ENCODE peak calls at places on chromosomes 16 and 17, in five cellular contexts. One of them, this sample, is unnamed.

GRCh38 chr16:57620316-57621231 is 7.9 kb upstream of the ADGRG1 start:
- DNase-seq in heart right ventricle: no peak
- DNase-seq in foreskin fibroblast: no peak
- DNase-seq in brain microvascular endothelial cell: no peak
- DNase-seq in fibroblast of mammary gland: no peak
- DNase-seq in this sample: no peak

GRCh38 chr17:76243826-76244679 is 3.8 kb upstream of the RNF157 start:
- DNase-seq in heart right ventricle: no peak
- DNase-seq in foreskin fibroblast: peak
- DNase-seq in brain microvascular endothelial cell: no peak
- DNase-seq in fibroblast of mammary gland: peak
- DNase-seq in this sample: no peak

GRCh38 chr16:48125888-48126287 is 29.9 kb downstream of the ABCC12 start:
- DNase-seq in heart right ventricle: no peak
- DNase-seq in foreskin fibroblast: no peak
- DNase-seq in brain microvascular endothelial cell: no peak
- DNase-seq in fibroblast of mammary gland: no peak
- DNase-seq in this sample: no peak

GRCh38 chr16:47888734-47889133 is 267.1 kb downstream of the ABCC12 start:
- DNase-seq in heart right ventricle: no peak
- DNase-seq in foreskin fibroblast: no peak
- DNase-seq in brain microvascular endothelial cell: no peak
- DNase-seq in fibroblast of mammary gland: no peak
- DNase-seq in this sample: no peak

GRCh38 chr16:72457243-72457925 is 285.4 kb upstream of the PMFBP1 start:
- DNase-seq in heart right ventricle: no peak
- DNase-seq in foreskin fibroblast: no peak
- DNase-seq in brain microvascular endothelial cell: no peak
- DNase-seq in fibroblast of mammary gland: no peak
- DNase-seq in this sample: no peak

GRCh38 chr17:17510456-17511292 is 14.5 kb upstream of the RASD1 start:
- DNase-seq in heart right ventricle: no peak
- DNase-seq in foreskin fibroblast: no peak
- DNase-seq in brain microvascular endothelial cell: no peak
- DNase-seq in fibroblast of mammary gland: no peak
- DNase-seq in this sample: no peak

GRCh38 chr16:10964891-10965326 is 20.5 kb downstream of the CLEC16A start:
- DNase-seq in heart right ventricle: no peak
- DNase-seq in foreskin fibroblast: no peak
- DNase-seq in brain microvascular endothelial cell: no peak
- DNase-seq in fibroblast of mammary gland: no peak
- DNase-seq in this sample: no peak

GRCh38 chr17:79459003-79459655 is 151.7 kb downstream of the RBFOX3 start:
- DNase-seq in heart right ventricle: no peak
- DNase-seq in foreskin fibroblast: no peak
- DNase-seq in brain microvascular endothelial cell: no peak
- DNase-seq in fibroblast of mammary gland: no peak
- DNase-seq in this sample: no peak

GRCh38 chr16:7137560-7138330 is 194.9 kb upstream of the RBFOX1 start:
- DNase-seq in heart right ventricle: no peak
- DNase-seq in foreskin fibroblast: no peak
- DNase-seq in brain microvascular endothelial cell: no peak
- DNase-seq in fibroblast of mammary gland: peak
- DNase-seq in this sample: no peak

GRCh38 chr16:80591071-80591935 is 50.5 kb downstream of the DYNLRB2 start:
- DNase-seq in heart right ventricle: no peak
- DNase-seq in foreskin fibroblast: no peak
- DNase-seq in brain microvascular endothelial cell: no peak
- DNase-seq in fibroblast of mammary gland: no peak
- DNase-seq in this sample: no peak

GRCh38 chr16:57868913-57869520 is 66.7 kb upstream of the KIFC3 start:
- DNase-seq in heart right ventricle: no peak
- DNase-seq in foreskin fibroblast: no peak
- DNase-seq in brain microvascular endothelial cell: no peak
- DNase-seq in fibroblast of mammary gland: no peak
- DNase-seq in this sample: no peak

GRCh38 chr16:1637526-1637925 is 25.4 kb downstream of the CRAMP1 start:
- DNase-seq in heart right ventricle: no peak
- DNase-seq in foreskin fibroblast: no peak
- DNase-seq in brain microvascular endothelial cell: no peak
- DNase-seq in fibroblast of mammary gland: no peak
- DNase-seq in this sample: no peak

GRCh38 chr17:65936013-65936412 is 255.9 kb downstream of the CEP112 start:
- DNase-seq in heart right ventricle: no peak
- DNase-seq in foreskin fibroblast: peak
- DNase-seq in brain microvascular endothelial cell: no peak
- DNase-seq in fibroblast of mammary gland: peak
- DNase-seq in this sample: peak

GRCh38 chr16:68749424-68749823 is 12.3 kb downstream of the CDH1 start:
- DNase-seq in heart right ventricle: no peak
- DNase-seq in foreskin fibroblast: no peak
- DNase-seq in brain microvascular endothelial cell: no peak
- DNase-seq in fibroblast of mammary gland: no peak
- DNase-seq in this sample: no peak

GRCh38 chr17:78137392-78138203 is 7.0 kb downstream of the TMC8 start:
- DNase-seq in heart right ventricle: no peak
- DNase-seq in foreskin fibroblast: no peak
- DNase-seq in brain microvascular endothelial cell: no peak
- DNase-seq in fibroblast of mammary gland: no peak
- DNase-seq in this sample: no peak

GRCh38 chr17:59366773-59367656 is 35.6 kb downstream of the YPEL2 start:
- DNase-seq in heart right ventricle: no peak
- DNase-seq in foreskin fibroblast: no peak
- DNase-seq in brain microvascular endothelial cell: peak
- DNase-seq in fibroblast of mammary gland: peak
- DNase-seq in this sample: no peak

GRCh38 chr17:44558349-44559287 is 1.3 kb downstream of the FZD2 start:
- DNase-seq in heart right ventricle: no peak
- DNase-seq in foreskin fibroblast: no peak
- DNase-seq in brain microvascular endothelial cell: no peak
- DNase-seq in fibroblast of mammary gland: no peak
- DNase-seq in this sample: no peak

GRCh38 chr17:63998721-63999679 is 849 bp downstream of the PRR29 start:
- DNase-seq in heart right ventricle: no peak
- DNase-seq in foreskin fibroblast: no peak
- DNase-seq in brain microvascular endothelial cell: no peak
- DNase-seq in fibroblast of mammary gland: no peak
- DNase-seq in this sample: no peak

GRCh38 chr16:3965306-3965705 is 84.8 kb upstream of the CREBBP start:
- DNase-seq in heart right ventricle: no peak
- DNase-seq in foreskin fibroblast: no peak
- DNase-seq in brain microvascular endothelial cell: no peak
- DNase-seq in fibroblast of mammary gland: no peak
- DNase-seq in this sample: no peak

GRCh38 chr16:18846416-18846815 is 45.1 kb upstream of the ARL6IP1 start:
- DNase-seq in heart right ventricle: no peak
- DNase-seq in foreskin fibroblast: no peak
- DNase-seq in brain microvascular endothelial cell: no peak
- DNase-seq in fibroblast of mammary gland: no peak
- DNase-seq in this sample: no peak

GRCh38 chr16:31471875-31472558 is at the start of gene TGFB1I1:
- DNase-seq in heart right ventricle: peak
- DNase-seq in foreskin fibroblast: peak
- DNase-seq in brain microvascular endothelial cell: peak
- DNase-seq in fibroblast of mammary gland: peak
- DNase-seq in this sample: no peak

GRCh38 chr17:38533706-38534497 is 71.8 kb downstream of the SRCIN1 start:
- DNase-seq in heart right ventricle: no peak
- DNase-seq in foreskin fibroblast: no peak
- DNase-seq in brain microvascular endothelial cell: no peak
- DNase-seq in fibroblast of mammary gland: no peak
- DNase-seq in this sample: no peak

GRCh38 chr16:59397638-59398037 is 663.5 kb upstream of the GOT2 start:
- DNase-seq in heart right ventricle: no peak
- DNase-seq in foreskin fibroblast: no peak
- DNase-seq in brain microvascular endothelial cell: no peak
- DNase-seq in fibroblast of mammary gland: no peak
- DNase-seq in this sample: no peak

GRCh38 chr16:592518-593306 is 2.8 kb downstream of the RAB40C start:
- DNase-seq in heart right ventricle: no peak
- DNase-seq in foreskin fibroblast: no peak
- DNase-seq in brain microvascular endothelial cell: no peak
- DNase-seq in fibroblast of mammary gland: peak
- DNase-seq in this sample: no peak

DNA sequence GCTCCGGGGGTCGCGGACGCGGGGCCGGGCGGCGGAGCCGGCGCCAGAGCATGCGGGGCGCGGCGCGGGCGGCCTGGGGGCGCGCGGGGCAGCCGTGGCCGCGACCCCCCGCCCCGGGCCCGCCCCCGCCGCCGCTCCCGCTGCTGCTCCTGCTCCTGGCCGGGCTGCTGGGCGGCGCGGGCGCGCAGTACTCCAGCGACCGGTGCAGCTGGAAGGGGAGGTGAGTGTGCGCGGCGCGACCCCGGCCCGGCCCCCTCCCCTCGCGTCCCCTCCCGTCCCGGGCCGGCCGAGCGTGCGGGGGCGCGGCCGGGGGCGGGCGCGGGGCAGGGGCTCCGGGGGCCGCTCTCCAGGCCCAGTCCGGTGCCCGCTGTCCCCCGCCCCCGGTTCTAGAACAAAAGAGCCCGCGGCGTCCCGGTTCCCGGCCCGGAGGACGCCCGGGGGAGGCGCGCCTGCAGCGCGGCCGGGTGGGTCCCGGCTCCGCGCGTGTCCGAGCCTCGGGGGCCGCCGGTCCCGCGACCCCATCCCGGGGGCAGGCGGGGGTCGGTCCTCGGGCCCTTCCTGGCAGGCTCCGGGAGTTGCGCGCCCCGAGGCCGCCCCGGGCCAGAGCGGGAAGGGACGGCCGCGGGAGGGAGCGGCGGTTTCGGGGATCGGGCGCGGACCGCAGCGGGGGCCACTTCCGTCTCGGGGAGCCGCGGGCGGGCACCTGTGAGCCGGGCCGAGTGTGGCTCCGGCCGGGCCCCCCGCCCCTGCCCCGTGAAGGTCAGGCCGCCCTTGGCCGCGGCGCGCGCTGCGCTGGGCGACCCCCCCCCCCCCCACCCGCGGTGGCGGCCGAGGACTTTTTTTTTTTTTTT is 582 bp downstream of the METRNL start:
- DNase-seq in heart right ventricle: no peak
- DNase-seq in foreskin fibroblast: no peak
- DNase-seq in brain microvascular endothelial cell: no peak
- DNase-seq in fibroblast of mammary gland: no peak
- DNase-seq in this sample: no peak
- H3K4me3 ChIP-seq in heart right ventricle: peak
- H3K4me3 ChIP-seq in foreskin fibroblast: peak
- H3K4me3 ChIP-seq in brain microvascular endothelial cell: peak
- H3K4me3 ChIP-seq in fibroblast of mammary gland: peak
- H3K4me3 ChIP-seq in this sample: peak

DNA sequence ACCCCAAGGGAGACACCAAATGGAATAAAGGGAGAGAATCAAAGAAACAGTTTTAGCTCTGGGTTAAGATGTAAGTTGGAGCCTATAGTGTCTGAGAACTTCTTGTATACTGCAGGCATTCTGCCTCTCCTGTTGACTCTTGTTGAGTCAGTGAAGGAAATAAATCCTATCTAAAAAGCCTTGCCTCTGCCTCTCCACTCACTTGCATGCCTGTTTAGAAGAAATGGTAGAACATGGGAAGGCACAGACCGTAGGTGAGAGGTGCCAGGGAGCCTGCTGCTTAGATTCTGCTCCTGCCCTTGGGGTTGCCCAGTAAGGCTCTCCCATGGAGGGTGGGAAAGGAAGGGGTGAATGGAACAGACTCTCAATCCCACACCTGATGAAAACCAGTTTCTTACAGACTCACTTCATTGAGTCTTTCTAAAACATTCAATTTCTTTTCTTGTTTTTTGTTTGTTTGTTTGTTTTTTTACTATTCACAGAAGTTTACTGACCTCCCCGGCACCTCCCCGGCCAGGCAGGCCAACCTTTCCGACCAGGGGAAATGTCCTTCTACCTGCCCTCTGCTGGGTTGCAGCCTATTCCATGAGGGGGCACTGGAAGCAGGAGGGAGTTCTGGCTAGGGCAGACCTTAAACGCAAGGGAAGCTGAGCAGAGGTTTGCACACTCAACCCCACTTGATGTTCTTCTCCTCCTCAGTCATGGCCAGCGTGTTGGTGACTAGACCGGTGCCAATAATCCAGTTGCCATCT is 211.7 kb upstream of the WSB1 start:
- DNase-seq in heart right ventricle: no peak
- DNase-seq in foreskin fibroblast: no peak
- DNase-seq in brain microvascular endothelial cell: no peak
- DNase-seq in fibroblast of mammary gland: no peak
- DNase-seq in this sample: no peak
- H3K4me3 ChIP-seq in heart right ventricle: no peak
- H3K4me3 ChIP-seq in foreskin fibroblast: no peak
- H3K4me3 ChIP-seq in brain microvascular endothelial cell: no peak
- H3K4me3 ChIP-seq in fibroblast of mammary gland: no peak
- H3K4me3 ChIP-seq in this sample: no peak

GRCh38 chr16:87487361-87487924 is 5.4 kb downstream of the ZCCHC14 start:
- DNase-seq in heart right ventricle: peak
- DNase-seq in foreskin fibroblast: no peak
- DNase-seq in brain microvascular endothelial cell: no peak
- DNase-seq in fibroblast of mammary gland: no peak
- DNase-seq in this sample: no peak

GRCh38 chr16:87489434-87490045 is 3.3 kb downstream of the ZCCHC14 start:
- DNase-seq in heart right ventricle: no peak
- DNase-seq in foreskin fibroblast: no peak
- DNase-seq in brain microvascular endothelial cell: no peak
- DNase-seq in fibroblast of mammary gland: no peak
- DNase-seq in this sample: no peak

GRCh38 chr16:87492241-87492635 is 586 bp downstream of the ZCCHC14 start:
- DNase-seq in heart right ventricle: no peak
- DNase-seq in foreskin fibroblast: no peak
- DNase-seq in brain microvascular endothelial cell: no peak
- DNase-seq in fibroblast of mammary gland: no peak
- DNase-seq in this sample: no peak

GRCh38 chr16:87492721-87493554 is at the start of gene ZCCHC14:
- DNase-seq in heart right ventricle: peak
- DNase-seq in foreskin fibroblast: peak
- DNase-seq in brain microvascular endothelial cell: peak
- DNase-seq in fibroblast of mammary gland: peak
- DNase-seq in this sample: peak

GRCh38 chr16:87490091-87490798 is 2.6 kb downstream of the ZCCHC14 start:
- DNase-seq in heart right ventricle: no peak
- DNase-seq in foreskin fibroblast: no peak
- DNase-seq in brain microvascular endothelial cell: no peak
- DNase-seq in fibroblast of mammary gland: no peak
- DNase-seq in this sample: no peak
- H3K4me3 ChIP-seq in heart right ventricle: peak
- H3K4me3 ChIP-seq in foreskin fibroblast: peak
- H3K4me3 ChIP-seq in brain microvascular endothelial cell: peak
- H3K4me3 ChIP-seq in fibroblast of mammary gland: peak
- H3K4me3 ChIP-seq in this sample: peak

DNA sequence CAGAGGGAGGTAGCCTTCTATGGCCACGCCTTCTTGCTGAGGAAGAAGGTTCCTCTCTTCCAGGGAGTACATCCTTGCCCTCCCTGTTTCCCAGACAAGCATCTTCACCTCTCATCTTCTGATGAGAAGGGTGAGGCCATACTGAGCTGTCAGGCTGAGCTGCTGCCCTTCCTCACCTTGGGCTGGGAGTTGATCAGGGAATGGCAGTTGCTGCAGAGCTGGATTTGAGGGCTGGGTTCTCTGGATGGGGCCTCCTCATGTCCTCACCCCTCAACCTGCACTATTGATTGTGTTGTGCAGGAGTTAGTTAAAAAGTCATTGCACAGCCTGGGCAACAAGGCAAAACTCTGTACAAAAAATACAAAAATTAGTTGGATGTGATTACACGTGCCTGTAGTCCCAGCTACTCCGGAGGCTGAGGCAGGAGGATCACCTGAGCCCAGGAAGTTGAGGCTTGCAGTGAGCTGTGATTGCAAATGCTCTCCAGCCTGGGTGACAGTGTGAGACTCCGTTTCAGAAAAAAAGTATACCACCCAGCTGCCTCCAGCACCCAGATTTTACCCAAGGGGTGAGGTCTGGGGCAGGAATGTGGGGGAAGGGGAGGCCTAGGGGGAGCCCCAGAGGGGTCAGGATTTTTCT is 2.0 kb downstream of the ERBB2 start:
- DNase-seq in heart right ventricle: no peak
- DNase-seq in foreskin fibroblast: no peak
- DNase-seq in brain microvascular endothelial cell: no peak
- DNase-seq in fibroblast of mammary gland: no peak
- DNase-seq in this sample: no peak
- H3K4me3 ChIP-seq in heart right ventricle: no peak
- H3K4me3 ChIP-seq in foreskin fibroblast: peak
- H3K4me3 ChIP-seq in brain microvascular endothelial cell: no peak
- H3K4me3 ChIP-seq in fibroblast of mammary gland: no peak
- H3K4me3 ChIP-seq in this sample: no peak